ENCODE peak calls at places on chromosome 5, in ten cellular contexts. V is HL-60, D is Peyer's patch, N is AG04449, H is left ventricle myocardium inferior, S is heart left ventricle, G is H1, Q is glutamatergic neuron, K is HFFc6, L is right lobe of liver. Z is an unnamed sample.

GRCh38 chr5:122142480-122142879 is 13.1 kb downstream of the ZNF474 start:
- DNase-seq in V (no peak), D (no peak), N (no peak), H (no peak), S (no peak), G (no peak), Q (no peak), K (peak; percentile 95), L (no peak), Z (no peak)

GRCh38 chr5:137666109-137666850 is 69.6 kb downstream of the KLHL3 start:
- DNase-seq in V (peak; percentile 23), D (no peak), N (no peak), H (no peak), S (peak; percentile 26), G (no peak), Q (no peak), K (peak; percentile 17), L (no peak), Z (no peak)

GRCh38 chr5:176611435-176611834 is 1.5 kb upstream of the GPRIN1 start:
- DNase-seq in V (peak; percentile 38), D (peak; percentile 79), N (peak; percentile 44), H (peak; percentile 77), S (peak; percentile 81), G (peak; percentile 86), Q (no peak), K (peak; percentile 81), L (peak; percentile 68), Z (peak; percentile 39)

GRCh38 chr5:132253452-132254320 is 3.8 kb upstream of the PDLIM4 start:
- DNase-seq in V (no peak), D (peak; percentile 38), N (no peak), H (no peak), S (no peak), G (no peak), Q (no peak), K (no peak), L (peak; percentile 40), Z (no peak)

GRCh38 chr5:127898551-127899213 is 184.9 kb upstream of the SLC12A2 start:
- DNase-seq in V (no peak), D (no peak), N (no peak), H (no peak), S (no peak), G (no peak), Q (no peak), K (peak; percentile 2), L (no peak), Z (no peak)

GRCh38 chr5:72818866-72819534 is 2.5 kb downstream of the TNPO1 start:
- DNase-seq in V (no peak), D (peak; percentile 88), N (no peak), H (peak; percentile 58), S (peak; percentile 69), G (peak; percentile 69), Q (peak; percentile 72), K (peak; percentile 44), L (peak; percentile 51), Z (no peak)

GRCh38 chr5:154320209-154320608 is 125.6 kb upstream of the SAP30L start:
- DNase-seq in V (no peak), D (no peak), N (no peak), H (no peak), S (no peak), G (no peak), Q (no peak), K (no peak), L (no peak), Z (no peak)

GRCh38 chr5:1817261-1818043 is 16.2 kb downstream of the NDUFS6 start:
- DNase-seq in V (no peak), D (no peak), N (no peak), H (no peak), S (no peak), G (no peak), Q (no peak), K (no peak), L (no peak), Z (no peak)

GRCh38 chr5:98963019-98963418 is 34.2 kb upstream of the CHD1 start:
- DNase-seq in V (no peak), D (no peak), N (no peak), H (no peak), S (no peak), G (no peak), Q (no peak), K (no peak), L (no peak), Z (no peak)

GRCh38 chr5:173499471-173500212 is 116.8 kb downstream of the BOD1 start:
- DNase-seq in V (no peak), D (no peak), N (no peak), H (peak; percentile 55), S (peak; percentile 45), G (no peak), Q (no peak), K (no peak), L (peak; percentile 67), Z (no peak)

GRCh38 chr5:27472875-27473274 is 434.5 kb upstream of the CDH9 start:
- DNase-seq in V (no peak), D (no peak), N (no peak), H (no peak), S (no peak), G (no peak), Q (no peak), K (no peak), L (no peak), Z (no peak)

GRCh38 chr5:179331591-179331990 is 13.7 kb downstream of the ADAMTS2 start:
- DNase-seq in V (no peak), D (no peak), N (no peak), H (no peak), S (peak; percentile 19), G (no peak), Q (no peak), K (no peak), L (no peak), Z (no peak)

GRCh38 chr5:178662541-178662860 is 35.7 kb upstream of the CLK4 start:
- DNase-seq in V (no peak), D (no peak), N (no peak), H (no peak), S (no peak), G (no peak), Q (no peak), K (no peak), L (no peak), Z (no peak)

GRCh38 chr5:83516962-83517750 is 45.6 kb downstream of the VCAN start:
- DNase-seq in V (no peak), D (no peak), N (no peak), H (no peak), S (no peak), G (no peak), Q (no peak), K (no peak), L (no peak), Z (no peak)

GRCh38 chr5:107389130-107389553 is 281.6 kb downstream of the EFNA5 start:
- DNase-seq in V (no peak), D (peak; percentile 51), N (no peak), H (no peak), S (no peak), G (no peak), Q (no peak), K (peak; percentile 1), L (no peak), Z (no peak)

DNA sequence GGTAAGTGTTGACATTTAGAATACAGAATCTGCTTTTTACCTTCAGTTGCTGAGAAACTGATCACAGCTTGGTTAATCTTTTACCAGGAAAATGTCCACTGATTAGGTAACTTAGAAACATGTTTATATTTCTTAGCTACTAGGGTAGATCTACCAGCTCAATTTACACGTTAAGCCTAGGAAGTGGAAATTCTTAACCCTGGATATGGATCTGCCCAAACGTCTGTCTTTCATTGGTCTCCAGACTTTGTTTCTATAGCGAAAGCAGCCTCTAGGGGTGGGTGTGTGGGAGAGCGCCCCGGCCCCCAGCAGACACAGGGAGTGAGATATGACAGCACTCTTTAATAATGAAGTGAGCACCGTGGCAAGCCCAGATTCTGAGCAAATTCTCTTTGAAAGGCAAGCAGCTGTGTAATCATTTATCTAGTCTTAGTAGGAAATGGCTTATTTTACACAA is 141.6 kb upstream of the ZNF608 start:
- DNase-seq in V (no peak), D (no peak), N (no peak), H (no peak), S (no peak), G (no peak), Q (peak; percentile 41), K (no peak), L (no peak), Z (no peak)
- TF ChIP-seq CTCF in V (no peak), D (no peak), N (no peak), H (no peak), S (no peak), G (peak; percentile 46), Q (peak; percentile 23), K (no peak), L (no peak), Z (peak; percentile 18)

GRCh38 chr5:172334196-172334595 is 50.6 kb upstream of the UBTD2 start:
- DNase-seq in V (no peak), D (no peak), N (no peak), H (no peak), S (no peak), G (peak; percentile 64), Q (no peak), K (no peak), L (no peak), Z (no peak)
- TF ChIP-seq CTCF in V (no peak), D (no peak), N (no peak), H (no peak), S (no peak), G (peak; percentile 75), Q (no peak), K (no peak), L (no peak), Z (peak; percentile 12)

GRCh38 chr5:59193616-59194319 is 610.9 kb downstream of the RAB3C start:
- DNase-seq in V (no peak), D (no peak), N (peak; percentile 95), H (no peak), S (peak; percentile 33), G (no peak), Q (no peak), K (peak; percentile 98), L (no peak), Z (peak; percentile 71)
- TF ChIP-seq CTCF in V (no peak), D (no peak), N (no peak), H (no peak), S (no peak), G (no peak), Q (no peak), K (no peak), L (no peak), Z (no peak)

GRCh38 chr5:95619096-95619495 is 791 bp upstream of the GPR150 start:
- DNase-seq in V (no peak), D (no peak), N (no peak), H (no peak), S (no peak), G (no peak), Q (no peak), K (no peak), L (no peak), Z (no peak)

GRCh38 chr5:95620030-95620869 is at the start of gene GPR150:
- DNase-seq in V (no peak), D (peak; percentile 83), N (no peak), H (peak; percentile 44), S (peak; percentile 60), G (peak; percentile 76), Q (peak; percentile 76), K (peak; percentile 18), L (peak; percentile 58), Z (no peak)

GRCh38 chr5:95621839-95622629 is 2.1 kb downstream of the GPR150 start:
- DNase-seq in V (no peak), D (no peak), N (no peak), H (no peak), S (no peak), G (no peak), Q (no peak), K (no peak), L (no peak), Z (no peak)

GRCh38 chr5:95620870-95621838 is 1.3 kb downstream of the GPR150 start:
- DNase-seq in V (no peak), D (peak; percentile 63), N (no peak), H (peak; percentile 32), S (peak; percentile 32), G (peak; percentile 78), Q (peak; percentile 72), K (no peak), L (peak; percentile 56), Z (no peak)

GRCh38 chr5:95619518-95620029 is 313 bp upstream of the GPR150 start:
- DNase-seq in V (no peak), D (no peak), N (no peak), H (no peak), S (no peak), G (no peak), Q (no peak), K (no peak), L (no peak), Z (no peak)
- TF ChIP-seq CTCF in V (no peak), D (no peak), N (no peak), H (no peak), S (no peak), G (no peak), Q (no peak), K (no peak), L (no peak), Z (no peak)